ENCODE peak calls at places on chromosomes 7 and 10, in five cellular contexts. G is psoas muscle, N is tibial nerve, B is keratinocyte, V is upper lobe of right lung. P is an unnamed sample.
A peak's percentile ranks its signal among the peaks of the same experiment; 100 is the strongest.

GRCh38 chr10:95327367-95327766 is 36.6 kb upstream of the PDLIM1 start:
- DNase-seq in G (peak; percentile 88), N (no peak), B (no peak), V (no peak), P (no peak)

GRCh38 chr10:132162021-132162531 is 24.7 kb upstream of the DPYSL4 start:
- DNase-seq in G (peak; percentile 48), N (no peak), B (no peak), V (no peak), P (peak; percentile 32)

GRCh38 chr10:567869-568268 is 121.6 kb downstream of the DIP2C start:
- DNase-seq in G (no peak), N (no peak), B (no peak), V (no peak), P (no peak)

GRCh38 chr10:58531084-58531695 is 18.5 kb downstream of the BICC1 start:
- DNase-seq in G (no peak), N (no peak), B (no peak), V (no peak), P (peak; percentile 12)

GRCh38 chr7:120993011-120993574 is 4.6 kb downstream of the CPED1 start:
- DNase-seq in G (no peak), N (no peak), B (no peak), V (no peak), P (no peak)

GRCh38 chr7:12674861-12675260 is 12.6 kb upstream of the ARL4A start:
- DNase-seq in G (no peak), N (no peak), B (no peak), V (no peak), P (no peak)

GRCh38 chr10:6139470-6139869 is 50.6 kb downstream of the RBM17 start:
- DNase-seq in G (no peak), N (no peak), B (no peak), V (no peak), P (no peak)

GRCh38 chr7:27242580-27243339 is at the start of gene EVX1:
- DNase-seq in G (no peak), N (no peak), B (no peak), V (peak; percentile 50), P (no peak)

GRCh38 chr7:10889266-10889898 is 84.3 kb upstream of the PHF14 start:
- DNase-seq in G (no peak), N (no peak), B (peak; percentile 5), V (no peak), P (peak; percentile 32)

GRCh38 chr7:15007507-15007906 is 105.0 kb upstream of the DGKB start:
- DNase-seq in G (no peak), N (no peak), B (no peak), V (no peak), P (no peak)

GRCh38 chr7:100886142-100886935 is 3.2 kb downstream of the UFSP1 start:
- DNase-seq in G (no peak), N (no peak), B (no peak), V (no peak), P (no peak)

GRCh38 chr7:157703534-157704195 is 366.9 kb downstream of the DNAJB6 start:
- DNase-seq in G (no peak), N (no peak), B (no peak), V (peak; percentile 52), P (no peak)

GRCh38 chr10:6128591-6129383 is 40.0 kb downstream of the RBM17 start:
- DNase-seq in G (no peak), N (no peak), B (no peak), V (no peak), P (no peak)

GRCh38 chr7:130392456-130392860 is 12.2 kb downstream of the CPA1 start:
- DNase-seq in G (no peak), N (no peak), B (no peak), V (no peak), P (no peak)

GRCh38 chr7:69608878-69609277 is 10.6 kb downstream of the AUTS2 start:
- DNase-seq in G (no peak), N (no peak), B (no peak), V (no peak), P (no peak)

GRCh38 chr7:71795373-71795772 is 616.8 kb downstream of the CALN1 start:
- DNase-seq in G (no peak), N (no peak), B (no peak), V (no peak), P (no peak)

GRCh38 chr7:131061818-131062217 is 265.9 kb upstream of the MKLN1 start:
- DNase-seq in G (no peak), N (no peak), B (no peak), V (no peak), P (no peak)

GRCh38 chr7:140304071-140304799 is 94.1 kb downstream of the SLC37A3 start:
- DNase-seq in G (no peak), N (no peak), B (no peak), V (no peak), P (peak; percentile 44)

GRCh38 chr10:108789911-108790310 is 1133.4 kb downstream of the XPNPEP1 start:
- DNase-seq in G (no peak), N (no peak), B (no peak), V (no peak), P (no peak)

GRCh38 chr7:33721895-33722294 is 183.4 kb upstream of the BMPER start:
- DNase-seq in G (no peak), N (no peak), B (no peak), V (no peak), P (no peak)

GRCh38 chr10:14093735-14094484 is 236.8 kb downstream of the FRMD4A start:
- DNase-seq in G (no peak), N (no peak), B (no peak), V (no peak), P (no peak)
- H3K36me3 ChIP-seq in G (no peaks in the 10 kb centered on the region), N (no peaks in the 10 kb centered on the region), B (no peaks in the 10 kb centered on the region), V (no peaks in the 10 kb centered on the region), P (no peaks in the 10 kb centered on the region)

DNA sequence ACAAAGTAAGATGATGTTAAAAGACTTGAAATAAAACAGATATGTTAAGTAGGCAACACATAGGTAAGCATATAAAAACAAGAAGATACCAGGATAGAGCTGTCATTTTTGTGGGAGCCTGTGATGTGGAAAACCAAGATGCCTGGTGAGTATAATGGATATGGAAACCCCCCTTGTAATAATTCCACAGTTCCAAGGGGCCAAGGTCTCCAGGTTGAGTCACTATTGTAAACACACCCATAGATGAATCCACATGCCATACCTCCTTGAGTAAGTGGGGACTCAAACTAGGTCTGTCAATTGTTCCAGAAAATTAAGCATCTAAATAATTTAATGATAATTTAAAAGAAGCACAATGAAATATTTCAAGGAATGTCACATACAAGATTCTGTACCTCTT is 15.9 kb downstream of the CAV1 start:
- DNase-seq in G (no peak), N (no peak), B (no peak), V (no peak), P (no peak)
- H3K4me1 ChIP-seq in G (peaks cover 6% of the 10 kb centered on the region), N (no peaks in the 10 kb centered on the region), B (peaks cover 17% of the 10 kb centered on the region), V (peaks cover 4% of the 10 kb centered on the region), P (no peaks in the 10 kb centered on the region)

DNA sequence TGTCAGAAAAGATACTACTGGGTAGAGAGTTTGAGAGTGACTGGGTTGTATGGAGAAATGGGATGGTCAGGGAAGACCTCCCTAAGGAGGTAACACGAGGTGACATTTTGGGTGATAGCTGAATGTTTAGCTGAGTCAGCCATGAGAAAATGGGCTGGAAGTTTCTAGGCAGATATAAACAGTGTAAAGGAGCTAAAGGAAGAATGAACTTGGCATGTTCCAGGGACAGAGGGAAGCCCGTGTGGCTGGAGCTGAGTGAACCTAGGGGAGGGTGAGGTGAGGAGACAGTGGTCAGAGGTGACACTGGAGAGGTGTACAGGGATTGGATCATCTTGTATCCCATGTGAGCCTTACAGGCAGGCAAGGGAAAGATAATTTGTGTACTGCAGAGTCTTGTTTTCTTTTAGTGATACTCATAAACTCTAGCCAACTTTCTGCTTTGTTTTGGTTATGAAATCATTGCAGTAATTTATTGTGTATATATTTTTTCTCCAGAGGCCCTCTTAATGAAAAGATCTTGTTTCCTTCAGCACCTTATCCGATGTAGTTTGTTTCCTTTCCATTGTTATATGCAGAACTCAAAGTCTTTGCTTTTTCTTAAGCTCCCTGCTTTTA is 1.8 kb downstream of the STARD3NL start:
- DNase-seq in G (no peak), N (no peak), B (no peak), V (no peak), P (no peak)
- H3K4me3 ChIP-seq in G (peak overlapping the region; percentile 90), N (no peak overlapping the region), B (no peak overlapping the region), V (peak overlapping the region; percentile 85), P (no peak overlapping the region)

GRCh38 chr10:86334515-86335085 is 32.0 kb downstream of the GRID1 start:
- DNase-seq in G (no peak), N (no peak), B (no peak), V (no peak), P (no peak)

GRCh38 chr10:86335831-86336230 is 30.8 kb downstream of the GRID1 start:
- DNase-seq in G (no peak), N (no peak), B (no peak), V (peak; percentile 17), P (no peak)

GRCh38 chr10:86336341-86336740 is 30.3 kb downstream of the GRID1 start:
- DNase-seq in G (no peak), N (no peak), B (no peak), V (peak; percentile 21), P (no peak)

GRCh38 chr10:86333813-86334514 is 32.6 kb downstream of the GRID1 start:
- DNase-seq in G (no peak), N (no peak), B (no peak), V (no peak), P (no peak)

GRCh38 chr10:86335257-86335656 is 31.3 kb downstream of the GRID1 start:
- DNase-seq in G (no peak), N (no peak), B (no peak), V (no peak), P (no peak)
- H3K36me3 ChIP-seq in G (no peaks in the 10 kb centered on the region), N (no peaks in the 10 kb centered on the region), B (no peaks in the 10 kb centered on the region), V (no peaks in the 10 kb centered on the region), P (no peaks in the 10 kb centered on the region)

P was measured in CD8-positive, alpha-beta T cell.